ENCODE peak calls at places on chromosomes 4 and X, in eight cellular contexts. J, Z, O, A, K, T, E and H are unnamed samples.

GRCh38 chrX:149825424-149825823 is 43.7 kb downstream of the MAGEA9 start:
- DNase-seq in O (peak; percentile 1), Z (peak; percentile 7), A (no peak), E (peak; percentile 2), T (peak; percentile 72), J (peak; percentile 16), K (peak; percentile 29), H (no peak)

GRCh38 chr4:54067163-54067562 is 2.8 kb upstream of the CHIC2 start:
- DNase-seq in E (no peak), Z (peak; percentile 60), O (peak; percentile 87), J (no peak), T (no peak), A (no peak), K (no peak), H (no peak)

GRCh38 chr4:183147191-183147590 is 48.1 kb downstream of the WWC2 start:
- DNase-seq in O (no peak), A (no peak), T (no peak), K (no peak), Z (no peak), J (no peak), E (no peak), H (no peak)

GRCh38 chr4:72857787-72858186 is 211.7 kb downstream of the COX18 start:
- DNase-seq in Z (no peak), K (no peak), A (no peak), O (no peak), T (no peak), E (no peak), J (no peak), H (no peak)

GRCh38 chrX:83845397-83845796 is 15.5 kb upstream of the CYLC1 start:
- DNase-seq in A (no peak), O (peak; percentile 1), E (peak; percentile 18), J (peak; percentile 9), K (peak; percentile 41), T (no peak), Z (peak; percentile 0), H (no peak)

GRCh38 chr4:972651-973424 is 531 bp downstream of the DGKQ start:
- DNase-seq in J (peak; percentile 43), Z (no peak), A (no peak), E (no peak), O (peak; percentile 24), T (peak; percentile 78), K (peak; percentile 72), H (no peak)

GRCh38 chrX:79601336-79602131 is 234.4 kb upstream of the ITM2A start:
- DNase-seq in K (no peak), O (no peak), E (no peak), A (no peak), Z (no peak), J (no peak), T (no peak), H (no peak)

GRCh38 chr4:186845137-186845842 is 121.6 kb upstream of the FAT1 start:
- DNase-seq in J (peak; percentile 85), K (no peak), T (no peak), Z (peak; percentile 92), O (peak; percentile 95), E (peak; percentile 20), A (no peak), H (no peak)

GRCh38 chr4:68074397-68074796 is 55.3 kb downstream of the TMPRSS11F start:
- DNase-seq in O (no peak), E (no peak), K (no peak), T (no peak), A (no peak), J (no peak), Z (no peak), H (no peak)

GRCh38 chr4:16187455-16187854 is 38.8 kb downstream of the TAPT1 start:
- DNase-seq in E (no peak), K (no peak), O (no peak), J (no peak), T (no peak), A (no peak), Z (no peak), H (no peak)

GRCh38 chr4:7832331-7832730 is 107.3 kb downstream of the AFAP1 start:
- DNase-seq in J (no peak), K (no peak), T (no peak), A (no peak), Z (no peak), E (no peak), O (no peak), H (no peak)

GRCh38 chrX:44708470-44708869 is 135.4 kb upstream of the DUSP21 start:
- DNase-seq in Z (no peak), T (no peak), J (peak; percentile 69), E (no peak), A (no peak), O (no peak), K (no peak), H (no peak)

GRCh38 chrX:8346060-8346459 is 118.6 kb upstream of the VCX3B start:
- DNase-seq in O (no peak), E (no peak), J (no peak), K (no peak), Z (no peak), T (no peak), A (no peak), H (no peak)

GRCh38 chr4:19857405-19857804 is 394.3 kb upstream of the SLIT2 start:
- DNase-seq in T (no peak), K (no peak), J (no peak), A (no peak), E (no peak), Z (no peak), O (peak; percentile 21), H (no peak)

GRCh38 chr4:160825644-160826338 is 1338.0 kb downstream of the FSTL5 start:
- DNase-seq in A (no peak), O (no peak), J (no peak), Z (no peak), T (no peak), K (no peak), E (no peak), H (no peak)

GRCh38 chrX:105610401-105610800 is 211.9 kb upstream of the NRK start:
- DNase-seq in K (no peak), Z (no peak), A (no peak), J (no peak), E (no peak), T (no peak), O (no peak), H (no peak)

GRCh38 chr4:47945930-47946726 is 31.7 kb upstream of the NFXL1 start:
- DNase-seq in T (no peak), J (no peak), A (no peak), K (no peak), Z (no peak), E (no peak), O (no peak), H (no peak)

GRCh38 chr4:161583549-161583948 is 580.3 kb downstream of the FSTL5 start:
- DNase-seq in A (no peak), J (no peak), K (no peak), T (no peak), O (no peak), Z (no peak), E (no peak), H (no peak)

GRCh38 chr4:140082399-140082758 is 71.6 kb downstream of the MAML3 start:
- DNase-seq in Z (no peak), K (peak; percentile 34), A (no peak), T (no peak), O (no peak), E (no peak), J (no peak), H (no peak)

DNA sequence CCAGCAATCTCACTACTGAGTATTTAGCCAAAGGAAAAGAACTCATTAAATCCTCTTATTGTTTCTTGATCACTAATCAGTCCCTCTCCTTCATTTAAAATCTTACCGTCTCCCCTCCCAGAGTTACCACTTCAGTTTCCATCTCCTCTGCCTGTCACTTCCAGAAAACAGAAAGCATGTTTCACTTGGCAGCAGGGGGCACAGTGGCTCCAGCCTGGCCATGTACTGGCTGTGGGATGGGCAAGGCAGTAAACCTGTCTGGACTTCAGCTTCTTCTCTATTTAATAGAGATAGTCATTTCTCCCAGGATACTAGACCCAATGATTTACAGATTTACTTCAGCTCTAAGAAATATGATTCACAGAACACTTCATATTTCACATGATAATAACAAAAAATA is 63.2 kb downstream of the CD40LG start:
- DNase-seq in O (peak; percentile 29), Z (no peak), K (peak; percentile 42), T (no peak), E (no peak), A (no peak), J (peak; percentile 7), H (no peak)
- TF ChIP-seq POLR2AphosphoS5 in O (no peak), Z (no peak), K (no peak), T (no peak), E (no peak), A (no peak), J (no peak), H (no peak)

DNA sequence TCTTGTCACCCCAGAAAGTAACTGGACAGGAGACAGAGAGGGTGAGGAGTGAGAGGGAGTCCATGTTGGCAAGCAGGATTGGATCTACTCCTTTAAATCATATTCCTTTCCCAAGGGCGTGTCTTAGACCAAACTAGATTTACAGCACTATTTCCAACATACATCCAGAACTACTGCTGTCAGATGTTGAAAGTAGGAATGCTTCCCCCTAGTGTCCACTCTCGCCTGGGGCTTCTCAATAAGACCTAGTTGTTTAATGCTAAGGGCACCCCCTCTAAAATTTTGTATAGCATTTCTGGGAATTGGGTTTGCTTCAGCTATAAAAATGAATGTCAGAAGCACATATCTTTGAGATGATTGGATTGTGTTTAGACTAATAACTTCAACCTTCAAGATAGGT is 13.3 kb downstream of the OFD1 start:
- DNase-seq in J (peak; percentile 13), Z (peak; percentile 37), O (peak; percentile 46), T (no peak), K (peak; percentile 27), E (peak; percentile 21), A (no peak), H (no peak)
- H3K9ac ChIP-seq in J (no peak overlapping the region), Z (no peak overlapping the region), O (no peak overlapping the region), T (no peak overlapping the region), K (no peak overlapping the region), E (no peak overlapping the region), A (no peak overlapping the region), H (no peak overlapping the region)

GRCh38 chr4:144648042-144648441 is 2.1 kb downstream of the HHIP start:
- DNase-seq in Z (no peak), T (no peak), K (no peak), E (no peak), J (no peak), O (no peak), A (no peak), H (no peak)
- H3K27ac ChIP-seq in Z (no peak overlapping the region), T (no peak overlapping the region), K (no peak overlapping the region), E (no peak overlapping the region), J (no peak overlapping the region), O (peak overlapping the region; percentile 95), A (no peak overlapping the region), H (no peak overlapping the region)

DNA sequence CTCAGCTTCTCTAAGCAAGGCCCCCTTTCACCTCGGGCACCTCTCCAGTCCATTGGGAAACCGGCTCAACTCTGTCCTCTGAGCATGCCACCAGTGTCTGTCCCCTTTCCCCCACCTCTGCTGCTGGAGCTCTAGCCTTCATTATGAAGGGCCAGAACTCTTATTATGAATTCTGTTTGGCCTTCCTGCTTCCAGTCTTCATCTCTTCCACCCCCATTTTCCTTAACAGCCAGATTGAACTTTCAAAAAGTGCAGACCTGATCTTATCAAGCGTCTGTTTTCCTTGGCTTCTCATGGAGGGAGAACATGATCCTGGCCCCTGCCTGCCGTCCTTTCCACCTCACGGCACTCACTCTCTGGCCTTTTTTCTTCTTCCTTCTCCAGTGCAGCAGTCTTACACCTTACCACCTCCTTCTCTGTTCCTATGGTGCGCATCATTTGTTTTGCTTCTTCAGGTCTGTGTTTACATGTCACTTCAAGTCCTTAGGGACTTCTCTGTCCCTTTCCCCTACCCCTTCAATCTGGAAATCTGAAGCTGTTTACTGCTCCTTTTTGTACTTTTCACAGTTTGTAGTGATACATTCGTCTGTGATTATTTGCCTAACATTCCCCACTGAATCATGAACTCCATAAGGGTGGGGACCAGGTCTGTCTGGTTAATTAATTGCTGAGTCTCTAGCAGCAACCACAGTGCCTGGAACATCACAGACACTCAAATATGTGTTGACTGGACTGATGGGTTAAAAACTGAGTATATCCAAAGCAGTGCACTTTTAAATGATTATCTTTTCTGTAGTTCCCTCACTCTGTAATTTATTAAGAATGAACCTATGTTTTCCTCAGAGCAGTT is 55.8 kb downstream of the FNIP2 start:
- DNase-seq in E (no peak), Z (no peak), K (peak; percentile 32), A (no peak), O (peak; percentile 87), J (no peak), T (no peak), H (no peak)
- TF ChIP-seq POLR2AphosphoS5 in E (no peak), Z (no peak), K (peak; percentile 30), A (no peak), O (peak; percentile 25), J (no peak), T (no peak), H (no peak)